ENCODE peak calls at places on chromosomes 16 and 17, in four cellular contexts. One of them, this sample, is unnamed.

GRCh38 chr17:51676691-51677487 is 416.5 kb downstream of the UTP18 start:
- DNase-seq in stimulated activated CD4-positive, alpha-beta T cell treated with anti-CD3 and anti-CD28 coated beads, Interleukin-1b, Interleukin-23, amount 100 ng/mL, for 1 hour: no peak
- DNase-seq in mesenteric fat pad: no peak
- DNase-seq in pons: no peak
- DNase-seq in this sample: no peak

GRCh38 chr16:85514601-85515318 is 98.4 kb upstream of the GSE1 start:
- DNase-seq in stimulated activated CD4-positive, alpha-beta T cell treated with anti-CD3 and anti-CD28 coated beads, Interleukin-1b, Interleukin-23, amount 100 ng/mL, for 1 hour: no peak
- DNase-seq in mesenteric fat pad: no peak
- DNase-seq in pons: peak
- DNase-seq in this sample: no peak

GRCh38 chr17:50768348-50768761 is 1.0 kb upstream of the ANKRD40CL start:
- DNase-seq in stimulated activated CD4-positive, alpha-beta T cell treated with anti-CD3 and anti-CD28 coated beads, Interleukin-1b, Interleukin-23, amount 100 ng/mL, for 1 hour: no peak
- DNase-seq in mesenteric fat pad: peak
- DNase-seq in pons: no peak
- DNase-seq in this sample: no peak

GRCh38 chr16:31386157-31386984 is 6.8 kb upstream of the ITGAD start:
- DNase-seq in stimulated activated CD4-positive, alpha-beta T cell treated with anti-CD3 and anti-CD28 coated beads, Interleukin-1b, Interleukin-23, amount 100 ng/mL, for 1 hour: no peak
- DNase-seq in mesenteric fat pad: no peak
- DNase-seq in pons: no peak
- DNase-seq in this sample: no peak

GRCh38 chr16:4927661-4928060 is 9.3 kb downstream of the PPL start:
- DNase-seq in stimulated activated CD4-positive, alpha-beta T cell treated with anti-CD3 and anti-CD28 coated beads, Interleukin-1b, Interleukin-23, amount 100 ng/mL, for 1 hour: no peak
- DNase-seq in mesenteric fat pad: no peak
- DNase-seq in pons: no peak
- DNase-seq in this sample: no peak

GRCh38 chr16:27370318-27370717 is 31.7 kb upstream of the IL21R start:
- DNase-seq in stimulated activated CD4-positive, alpha-beta T cell treated with anti-CD3 and anti-CD28 coated beads, Interleukin-1b, Interleukin-23, amount 100 ng/mL, for 1 hour: no peak
- DNase-seq in mesenteric fat pad: no peak
- DNase-seq in pons: no peak
- DNase-seq in this sample: no peak

GRCh38 chr17:45233423-45233924 is 11.8 kb downstream of the FMNL1 start:
- DNase-seq in stimulated activated CD4-positive, alpha-beta T cell treated with anti-CD3 and anti-CD28 coated beads, Interleukin-1b, Interleukin-23, amount 100 ng/mL, for 1 hour: no peak
- DNase-seq in mesenteric fat pad: no peak
- DNase-seq in pons: no peak
- DNase-seq in this sample: no peak

GRCh38 chr17:40515491-40516041 is 14.1 kb upstream of the TNS4 start:
- DNase-seq in stimulated activated CD4-positive, alpha-beta T cell treated with anti-CD3 and anti-CD28 coated beads, Interleukin-1b, Interleukin-23, amount 100 ng/mL, for 1 hour: no peak
- DNase-seq in mesenteric fat pad: peak
- DNase-seq in pons: no peak
- DNase-seq in this sample: no peak

GRCh38 chr17:57315061-57315851 is 58.9 kb downstream of the MSI2 start:
- DNase-seq in stimulated activated CD4-positive, alpha-beta T cell treated with anti-CD3 and anti-CD28 coated beads, Interleukin-1b, Interleukin-23, amount 100 ng/mL, for 1 hour: no peak
- DNase-seq in mesenteric fat pad: no peak
- DNase-seq in pons: no peak
- DNase-seq in this sample: no peak

GRCh38 chr17:27651411-27652345 is 20.7 kb downstream of the LGALS9 start:
- DNase-seq in stimulated activated CD4-positive, alpha-beta T cell treated with anti-CD3 and anti-CD28 coated beads, Interleukin-1b, Interleukin-23, amount 100 ng/mL, for 1 hour: peak
- DNase-seq in mesenteric fat pad: no peak
- DNase-seq in pons: peak
- DNase-seq in this sample: peak

GRCh38 chr17:38879878-38880727 is 10.2 kb downstream of the LASP1 start:
- DNase-seq in stimulated activated CD4-positive, alpha-beta T cell treated with anti-CD3 and anti-CD28 coated beads, Interleukin-1b, Interleukin-23, amount 100 ng/mL, for 1 hour: no peak
- DNase-seq in mesenteric fat pad: no peak
- DNase-seq in pons: no peak
- DNase-seq in this sample: peak

GRCh38 chr16:3157229-3158013 is 22.6 kb downstream of the ZNF213 start:
- DNase-seq in stimulated activated CD4-positive, alpha-beta T cell treated with anti-CD3 and anti-CD28 coated beads, Interleukin-1b, Interleukin-23, amount 100 ng/mL, for 1 hour: no peak
- DNase-seq in mesenteric fat pad: no peak
- DNase-seq in pons: peak
- DNase-seq in this sample: peak

GRCh38 chr16:77551352-77551751 is 116.5 kb upstream of the ADAMTS18 start:
- DNase-seq in stimulated activated CD4-positive, alpha-beta T cell treated with anti-CD3 and anti-CD28 coated beads, Interleukin-1b, Interleukin-23, amount 100 ng/mL, for 1 hour: no peak
- DNase-seq in mesenteric fat pad: no peak
- DNase-seq in pons: no peak
- DNase-seq in this sample: no peak

GRCh38 chr17:13671771-13672170 is 70.0 kb upstream of the HS3ST3A1 start:
- DNase-seq in stimulated activated CD4-positive, alpha-beta T cell treated with anti-CD3 and anti-CD28 coated beads, Interleukin-1b, Interleukin-23, amount 100 ng/mL, for 1 hour: no peak
- DNase-seq in mesenteric fat pad: no peak
- DNase-seq in pons: no peak
- DNase-seq in this sample: no peak

GRCh38 chr17:44132275-44132821 is 8.9 kb upstream of the HDAC5 start:
- DNase-seq in stimulated activated CD4-positive, alpha-beta T cell treated with anti-CD3 and anti-CD28 coated beads, Interleukin-1b, Interleukin-23, amount 100 ng/mL, for 1 hour: no peak
- DNase-seq in mesenteric fat pad: no peak
- DNase-seq in pons: no peak
- DNase-seq in this sample: no peak

GRCh38 chr17:64355536-64356303 is 34.9 kb downstream of the PECAM1 start:
- DNase-seq in stimulated activated CD4-positive, alpha-beta T cell treated with anti-CD3 and anti-CD28 coated beads, Interleukin-1b, Interleukin-23, amount 100 ng/mL, for 1 hour: no peak
- DNase-seq in mesenteric fat pad: peak
- DNase-seq in pons: no peak
- DNase-seq in this sample: no peak

GRCh38 chr16:4664538-4665418 is 28.6 kb upstream of the NUDT16L1 start:
- DNase-seq in stimulated activated CD4-positive, alpha-beta T cell treated with anti-CD3 and anti-CD28 coated beads, Interleukin-1b, Interleukin-23, amount 100 ng/mL, for 1 hour: peak
- DNase-seq in mesenteric fat pad: no peak
- DNase-seq in pons: no peak
- DNase-seq in this sample: no peak

GRCh38 chr16:83245061-83245460 is 562.7 kb upstream of the HSBP1 start:
- DNase-seq in stimulated activated CD4-positive, alpha-beta T cell treated with anti-CD3 and anti-CD28 coated beads, Interleukin-1b, Interleukin-23, amount 100 ng/mL, for 1 hour: no peak
- DNase-seq in mesenteric fat pad: no peak
- DNase-seq in pons: no peak
- DNase-seq in this sample: no peak

GRCh38 chr16:15829460-15829859 is 27.4 kb downstream of the MYH11 start:
- DNase-seq in stimulated activated CD4-positive, alpha-beta T cell treated with anti-CD3 and anti-CD28 coated beads, Interleukin-1b, Interleukin-23, amount 100 ng/mL, for 1 hour: no peak
- DNase-seq in mesenteric fat pad: no peak
- DNase-seq in pons: peak
- DNase-seq in this sample: no peak

GRCh38 chr16:68275611-68276191 is 11.4 kb downstream of the SLC7A6 start:
- DNase-seq in stimulated activated CD4-positive, alpha-beta T cell treated with anti-CD3 and anti-CD28 coated beads, Interleukin-1b, Interleukin-23, amount 100 ng/mL, for 1 hour: no peak
- DNase-seq in mesenteric fat pad: no peak
- DNase-seq in pons: no peak
- DNase-seq in this sample: no peak

GRCh38 chr17:64306850-64307463 is 43.9 kb upstream of the TEX2 start:
- DNase-seq in stimulated activated CD4-positive, alpha-beta T cell treated with anti-CD3 and anti-CD28 coated beads, Interleukin-1b, Interleukin-23, amount 100 ng/mL, for 1 hour: peak
- DNase-seq in mesenteric fat pad: no peak
- DNase-seq in pons: peak
- DNase-seq in this sample: peak

GRCh38 chr16:8735574-8735973 is 61.2 kb downstream of the ABAT start:
- DNase-seq in stimulated activated CD4-positive, alpha-beta T cell treated with anti-CD3 and anti-CD28 coated beads, Interleukin-1b, Interleukin-23, amount 100 ng/mL, for 1 hour: no peak
- DNase-seq in mesenteric fat pad: no peak
- DNase-seq in pons: no peak
- DNase-seq in this sample: no peak

GRCh38 chr17:2724783-2725164 is 13.2 kb upstream of the CLUH start:
- DNase-seq in stimulated activated CD4-positive, alpha-beta T cell treated with anti-CD3 and anti-CD28 coated beads, Interleukin-1b, Interleukin-23, amount 100 ng/mL, for 1 hour: no peak
- DNase-seq in mesenteric fat pad: no peak
- DNase-seq in pons: no peak
- DNase-seq in this sample: peak

GRCh38 chr17:9768381-9768934 is 22.9 kb downstream of the DHRS7C start:
- DNase-seq in stimulated activated CD4-positive, alpha-beta T cell treated with anti-CD3 and anti-CD28 coated beads, Interleukin-1b, Interleukin-23, amount 100 ng/mL, for 1 hour: no peak
- DNase-seq in mesenteric fat pad: no peak
- DNase-seq in pons: peak
- DNase-seq in this sample: no peak

GRCh38 chr17:1484586-1485310 is 7.7 kb downstream of the MYO1C start:
- DNase-seq in stimulated activated CD4-positive, alpha-beta T cell treated with anti-CD3 and anti-CD28 coated beads, Interleukin-1b, Interleukin-23, amount 100 ng/mL, for 1 hour: no peak
- DNase-seq in mesenteric fat pad: no peak
- DNase-seq in pons: peak
- DNase-seq in this sample: no peak

GRCh38 chr16:59905131-59905530 is 1171.0 kb upstream of the GOT2 start:
- DNase-seq in stimulated activated CD4-positive, alpha-beta T cell treated with anti-CD3 and anti-CD28 coated beads, Interleukin-1b, Interleukin-23, amount 100 ng/mL, for 1 hour: no peak
- DNase-seq in mesenteric fat pad: no peak
- DNase-seq in pons: no peak
- DNase-seq in this sample: no peak

GRCh38 chr16:82152641-82153094 is 17.4 kb downstream of the MPHOSPH6 start:
- DNase-seq in stimulated activated CD4-positive, alpha-beta T cell treated with anti-CD3 and anti-CD28 coated beads, Interleukin-1b, Interleukin-23, amount 100 ng/mL, for 1 hour: no peak
- DNase-seq in mesenteric fat pad: no peak
- DNase-seq in pons: no peak
- DNase-seq in this sample: no peak

This sample was measured in H1.